ENCODE peak calls at places on chromosomes 6 and 20, in nine cellular contexts. C is GM23338, E is lung, O is astrocyte of the cerebellum, T is upper lobe of right lung, A is brain microvascular endothelial cell, V is psoas muscle, F is heart left ventricle, W is Panc1. U is an unnamed sample.

GRCh38 chr6:13314806-13315205 is 13.5 kb downstream of the TBC1D7 start:
- DNase-seq in W (no peak), F (no peak), E (no peak), V (no peak), A (no peak), O (no peak), C (no peak), T (no peak), U (no peak)

GRCh38 chr20:59636791-59637370 is 32.5 kb downstream of the PHACTR3 start:
- DNase-seq in C (no peak), E (peak), T (no peak), F (no peak), O (no peak), A (no peak), V (no peak), W (no peak), U (no peak)

GRCh38 chr6:149457316-149457884 is 27.4 kb downstream of the ZC3H12D start:
- DNase-seq in O (no peak), C (no peak), F (peak), W (no peak), A (no peak), V (no peak), T (no peak), E (no peak), U (no peak)

GRCh38 chr6:128161839-128162238 is 261.0 kb upstream of the THEMIS start:
- DNase-seq in C (no peak), F (no peak), V (no peak), E (no peak), W (no peak), O (no peak), A (no peak), T (no peak), U (no peak)

GRCh38 chr6:107235521-107235920 is 120.2 kb upstream of the BEND3 start:
- DNase-seq in C (no peak), F (no peak), T (no peak), W (no peak), V (no peak), O (no peak), E (no peak), A (no peak), U (no peak)

GRCh38 chr20:17910828-17911294 is 57.7 kb downstream of the SNX5 start:
- DNase-seq in V (peak), F (peak), T (no peak), E (peak), C (peak), O (peak), W (no peak), A (peak), U (peak)

GRCh38 chr6:159941286-159942113 is 27.4 kb upstream of the IGF2R start:
- DNase-seq in C (peak), E (no peak), F (no peak), V (no peak), O (peak), W (peak), T (no peak), A (peak), U (no peak)

GRCh38 chr6:142297605-142297995 is 4.2 kb upstream of the ADGRG6 start:
- DNase-seq in C (no peak), V (no peak), F (no peak), T (no peak), O (no peak), E (no peak), W (no peak), A (no peak), U (no peak)

GRCh38 chr20:52899221-52899620 is 72.9 kb upstream of the TSHZ2 start:
- DNase-seq in W (no peak), V (no peak), O (no peak), E (no peak), F (no peak), T (no peak), A (no peak), C (no peak), U (no peak)

GRCh38 chr6:131897050-131897435 is 54.1 kb downstream of the CCN2 start:
- DNase-seq in E (no peak), T (no peak), A (no peak), C (no peak), O (no peak), F (no peak), W (no peak), V (no peak), U (no peak)

DNA sequence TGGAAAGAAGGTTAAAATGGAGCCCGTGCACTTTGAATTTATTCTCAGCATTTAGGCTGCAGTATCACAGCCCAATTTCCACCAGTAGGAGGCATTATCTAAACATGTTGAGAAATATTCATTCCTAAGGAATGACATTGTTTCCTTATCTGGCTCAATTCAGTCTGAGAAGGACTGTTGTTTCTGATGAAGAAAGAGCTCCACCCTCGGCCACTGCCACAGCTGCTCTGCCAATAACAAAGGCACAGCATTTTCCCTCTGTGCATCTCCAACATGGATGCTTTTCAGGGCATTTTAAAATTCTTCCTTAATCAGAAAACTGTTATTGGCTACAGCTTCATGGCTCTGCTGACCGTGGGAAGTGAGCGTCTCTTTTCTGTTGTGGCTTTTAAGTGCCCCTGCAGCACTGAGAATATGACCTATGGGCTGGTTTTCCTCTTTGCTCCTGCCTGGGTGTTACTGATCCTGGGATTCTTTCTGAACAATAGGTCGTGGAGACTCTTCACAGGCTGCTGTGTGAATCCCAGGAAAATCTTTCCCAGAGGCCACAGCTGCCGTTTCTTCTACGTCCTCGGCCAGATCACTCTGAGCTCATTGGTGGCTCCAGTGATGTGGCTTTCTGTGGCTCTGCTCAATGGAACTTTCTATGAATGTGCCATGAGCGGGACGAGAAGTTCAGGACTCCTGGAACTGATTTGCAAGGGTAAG is at the start of gene CALHM5:
- DNase-seq in E (peak), W (peak), C (peak), V (peak), A (peak), F (peak), O (peak), T (no peak), U (peak)
- H3K4me3 ChIP-seq in E (peak), W (peak), C (no peak), V (peak), A (peak), F (peak), O (peak), T (peak), U (peak)

GRCh38 chr6:118648866-118649554 is 2.4 kb downstream of the CEP85L start:
- DNase-seq in A (no peak), F (no peak), W (no peak), O (no peak), E (no peak), T (no peak), V (no peak), C (no peak), U (no peak)
- H3K4me3 ChIP-seq in A (peak), F (no peak), W (no peak), O (peak), E (no peak), T (no peak), V (peak), C (peak), U (peak)

GRCh38 chr20:19935842-19936241 is 81.3 kb upstream of the NAA20 start:
- DNase-seq in E (no peak), V (no peak), F (no peak), W (no peak), O (no peak), T (no peak), A (no peak), C (peak), U (no peak)

GRCh38 chr20:19936801-19937583 is 80.2 kb upstream of the NAA20 start:
- DNase-seq in F (peak), O (no peak), V (no peak), E (no peak), C (no peak), T (no peak), A (no peak), W (no peak), U (no peak)

GRCh38 chr20:19937651-19938420 is 79.3 kb upstream of the NAA20 start:
- DNase-seq in O (no peak), A (no peak), C (no peak), V (no peak), T (no peak), E (no peak), W (no peak), F (no peak), U (no peak)

GRCh38 chr20:19932170-19932667 is 84.9 kb upstream of the NAA20 start:
- DNase-seq in V (peak), T (no peak), F (peak), O (peak), A (peak), E (no peak), C (no peak), W (no peak), U (peak)

DNA sequence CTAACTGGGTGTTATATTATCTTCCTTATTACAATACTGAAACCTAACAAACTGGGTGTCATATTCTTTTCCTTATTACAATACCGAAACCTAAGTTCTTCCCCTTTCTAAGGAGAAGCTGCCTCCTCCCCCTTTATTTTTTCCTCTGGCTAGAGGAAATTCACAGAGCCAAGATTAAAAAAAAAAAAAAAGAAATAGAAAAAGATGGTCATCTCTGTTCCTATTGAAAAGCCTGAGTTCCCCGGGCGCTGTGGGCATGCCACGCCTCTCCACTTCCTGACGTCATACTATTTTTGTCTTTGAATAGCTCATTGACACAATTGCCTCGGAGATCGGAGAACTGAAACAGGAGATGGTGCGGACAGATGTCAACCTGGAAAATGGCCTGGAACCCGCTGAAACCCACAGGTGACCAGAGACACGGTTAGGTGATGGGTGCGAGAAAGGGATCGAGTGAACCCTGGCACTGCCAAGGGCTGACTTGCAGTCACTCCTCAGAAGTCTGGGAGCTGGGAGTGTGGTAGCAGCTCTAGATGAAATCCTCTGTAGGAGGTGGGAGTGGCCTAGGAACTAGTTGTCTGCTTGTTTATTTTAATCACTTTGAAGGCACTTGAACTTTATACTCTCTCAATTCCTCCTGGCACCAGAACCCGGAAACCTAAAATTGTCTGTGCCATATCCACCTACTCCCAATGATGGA is 82.2 kb upstream of the NAA20 start:
- DNase-seq in C (no peak), A (no peak), E (peak), F (peak), V (peak), T (peak), O (no peak), W (no peak), U (peak)
- H3K4me3 ChIP-seq in C (no peak), A (peak), E (no peak), F (no peak), V (peak), T (peak), O (no peak), W (no peak), U (peak)

GRCh38 chr20:22583773-22584629 is at the start of gene FOXA2:
- DNase-seq in A (no peak), C (peak), W (no peak), F (no peak), O (no peak), V (no peak), T (peak), E (peak), U (no peak)
- H3K4me3 ChIP-seq in A (no peak), C (peak), W (peak), F (no peak), O (no peak), V (peak), T (peak), E (peak), U (peak)

GRCh38 chr6:29956518-29956917 is 14.2 kb downstream of the HLA-A start:
- DNase-seq in E (no peak), V (no peak), F (no peak), T (no peak), O (no peak), C (no peak), A (no peak), W (no peak), U (no peak)

GRCh38 chr6:29959492-29959891 is 17.2 kb downstream of the HLA-A start:
- DNase-seq in C (no peak), E (no peak), A (no peak), V (no peak), W (no peak), F (no peak), T (no peak), O (no peak), U (no peak)

GRCh38 chr6:29958046-29958445 is 15.7 kb downstream of the HLA-A start:
- DNase-seq in A (no peak), E (no peak), F (no peak), V (no peak), T (no peak), O (no peak), C (no peak), W (no peak), U (no peak)

GRCh38 chr6:29961966-29962365 is 19.6 kb downstream of the HLA-A start:
- DNase-seq in F (no peak), V (no peak), T (no peak), C (no peak), O (no peak), E (no peak), W (no peak), A (no peak), U (no peak)

GRCh38 chr6:29958916-29959315 is 16.6 kb downstream of the HLA-A start:
- DNase-seq in F (no peak), V (no peak), C (no peak), T (no peak), O (no peak), W (no peak), A (no peak), E (no peak), U (no peak)
- H3K4me3 ChIP-seq in F (no peak), V (no peak), C (no peak), T (no peak), O (no peak), W (no peak), A (no peak), E (no peak), U (no peak)

GRCh38 chr6:170166511-170167122 is 124.3 kb downstream of the DLL1 start:
- DNase-seq in A (no peak), V (no peak), W (no peak), T (peak), O (no peak), E (no peak), F (no peak), C (no peak), U (no peak)

GRCh38 chr6:170164271-170164900 is 126.5 kb downstream of the DLL1 start:
- DNase-seq in A (no peak), F (no peak), O (no peak), T (no peak), W (no peak), C (no peak), V (no peak), E (no peak), U (no peak)

GRCh38 chr6:170165501-170166117 is 125.3 kb downstream of the DLL1 start:
- DNase-seq in F (no peak), E (no peak), W (no peak), T (no peak), C (no peak), V (no peak), O (no peak), A (no peak), U (no peak)

GRCh38 chr6:170165085-170165484 is 125.8 kb downstream of the DLL1 start:
- DNase-seq in C (no peak), W (no peak), O (no peak), V (peak), E (no peak), A (no peak), T (no peak), F (peak), U (no peak)

DNA sequence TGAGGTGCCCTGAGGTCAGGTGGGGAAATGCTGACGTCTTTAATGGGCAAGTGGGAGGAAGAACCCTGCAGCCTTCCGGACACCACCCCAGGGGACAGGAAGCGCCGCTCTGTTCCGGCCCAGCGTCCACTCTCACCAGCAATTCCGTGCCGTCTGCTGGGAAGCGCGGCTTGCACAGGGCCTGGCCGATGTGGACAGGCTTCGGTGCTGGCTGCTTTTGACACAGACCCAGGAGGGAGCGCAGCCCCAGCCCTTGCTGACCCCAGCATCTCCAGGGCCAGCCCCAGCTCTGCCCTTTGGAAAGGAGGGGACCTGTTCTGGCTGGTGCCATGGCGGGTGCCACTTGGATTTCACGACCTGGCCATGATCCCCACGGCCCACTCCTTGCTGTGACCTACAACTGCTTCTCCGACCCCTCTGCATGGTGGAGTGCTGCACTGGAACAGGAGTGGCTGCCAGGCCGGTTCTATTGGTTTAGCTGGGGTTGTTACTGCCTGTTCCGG is 123.2 kb downstream of the DLL1 start:
- DNase-seq in E (no peak), W (no peak), F (no peak), C (no peak), V (no peak), T (peak), A (no peak), O (no peak), U (no peak)
- H3K4me3 ChIP-seq in E (peak), W (no peak), F (no peak), C (no peak), V (peak), T (peak), A (no peak), O (no peak), U (no peak)

U was measured in tibial artery.